ENCODE peak calls at places on chromosome 1, in eight cellular contexts. H is ovary, B is K562, J is right lobe of liver, D is IMR-90, X is breast epithelium, C is adrenal gland, A is body of pancreas. N is an unnamed sample.
A peak's percentile ranks its signal among the peaks of the same experiment; 100 is the strongest.

GRCh38 chr1:97911266-97912215 is 9.3 kb downstream of the DPYD start:
- DNase-seq in A (no peak), C (no peak), B (no peak), J (no peak), D (no peak), X (no peak), H (no peak), N (no peak)

GRCh38 chr1:112722601-112723510 is 7.7 kb upstream of the PPM1J start:
- DNase-seq in J (no peak), D (peak; percentile 77), A (no peak), H (peak; percentile 62), C (no peak), X (no peak), B (no peak), N (no peak)

GRCh38 chr1:36773827-36774541 is 260.3 kb downstream of the GRIK3 start:
- DNase-seq in B (no peak), J (no peak), C (no peak), A (no peak), H (no peak), D (no peak), X (no peak), N (no peak)

GRCh38 chr1:177246710-177247588 is 76.2 kb downstream of the BRINP2 start:
- DNase-seq in A (no peak), J (no peak), B (no peak), H (no peak), C (no peak), D (no peak), X (no peak), N (no peak)

GRCh38 chr1:118136511-118136937 is 48.5 kb downstream of the SPAG17 start:
- DNase-seq in J (no peak), A (no peak), H (no peak), X (no peak), B (no peak), C (no peak), D (peak; percentile 90), N (no peak)

GRCh38 chr1:93829061-93829460 is 49.9 kb downstream of the DNTTIP2 start:
- DNase-seq in C (no peak), J (no peak), X (no peak), D (no peak), H (no peak), A (no peak), B (no peak), N (no peak)

GRCh38 chr1:55384589-55385136 is 169.5 kb upstream of the USP24 start:
- DNase-seq in H (no peak), C (no peak), B (no peak), X (no peak), A (no peak), J (no peak), D (no peak), N (no peak)

GRCh38 chr1:16162163-16162822 is 6.4 kb upstream of the EPHA2 start:
- DNase-seq in X (no peak), C (no peak), B (peak; percentile 96), D (no peak), A (no peak), J (no peak), H (peak; percentile 21), N (no peak)

GRCh38 chr1:212587304-212588136 is 21.0 kb upstream of the ATF3 start:
- DNase-seq in C (no peak), H (no peak), B (no peak), X (no peak), D (peak; percentile 95), A (no peak), J (no peak), N (no peak)

GRCh38 chr1:212665241-212666115 is 34.2 kb downstream of the BATF3 start:
- DNase-seq in X (peak; percentile 37), D (peak; percentile 77), J (peak; percentile 88), B (peak; percentile 85), H (peak; percentile 47), C (peak; percentile 84), A (peak; percentile 79), N (peak; percentile 86)

GRCh38 chr1:89757532-89757931 is 63.3 kb upstream of the LRRC8D start:
- DNase-seq in D (peak; percentile 27), A (no peak), H (no peak), X (no peak), B (no peak), C (peak; percentile 38), J (no peak), N (peak; percentile 44)

GRCh38 chr1:204744102-204744501 is 58.6 kb upstream of the LRRN2 start:
- DNase-seq in X (no peak), B (no peak), H (no peak), A (no peak), C (no peak), J (no peak), D (no peak), N (no peak)

DNA sequence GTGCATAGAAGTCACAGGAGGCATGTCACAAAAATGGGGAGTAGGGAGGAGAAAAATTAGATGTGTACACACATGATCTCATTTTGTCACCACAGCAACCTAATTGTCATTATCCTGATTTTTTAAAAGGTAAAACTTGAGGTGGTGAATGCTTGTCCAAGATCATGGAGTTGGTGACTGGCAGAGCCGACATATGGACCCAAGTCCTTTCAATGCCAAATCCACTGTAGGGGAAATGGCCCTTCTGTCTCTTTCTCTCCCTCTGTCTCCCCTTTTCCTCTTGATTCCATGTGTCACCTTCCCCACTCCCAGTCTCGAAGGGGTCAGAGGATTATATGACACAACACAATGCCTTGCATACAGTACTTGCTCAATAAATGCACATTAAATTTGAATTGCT is 65.7 kb upstream of the JUN start:
- DNase-seq in A (no peak), C (no peak), B (no peak), X (no peak), H (no peak), D (no peak), J (no peak), N (no peak)
- TF ChIP-seq POLR2A in A (no peak), C (no peak), B (no peak), X (no peak), H (no peak), D (no peak), J (no peak), N (no peak)

GRCh38 chr1:160256396-160257046 is 5.8 kb downstream of the DCAF8 start:
- DNase-seq in J (no peak), X (no peak), H (no peak), C (no peak), B (no peak), A (no peak), D (peak; percentile 76), N (no peak)

GRCh38 chr1:160258177-160258798 is 4.1 kb downstream of the DCAF8 start:
- DNase-seq in B (no peak), C (no peak), X (no peak), J (no peak), A (no peak), H (no peak), D (no peak), N (no peak)

GRCh38 chr1:160260436-160261382 is 1.6 kb downstream of the DCAF8 start:
- DNase-seq in J (no peak), X (no peak), H (no peak), C (no peak), B (no peak), A (no peak), D (peak; percentile 89), N (no peak)

GRCh38 chr1:160255761-160256300 is 6.5 kb downstream of the DCAF8 start:
- DNase-seq in J (no peak), D (no peak), C (no peak), X (no peak), A (no peak), H (no peak), B (no peak), N (no peak)

GRCh38 chr1:160257411-160258015 is 4.8 kb downstream of the DCAF8 start:
- DNase-seq in J (no peak), A (no peak), X (no peak), D (no peak), H (no peak), B (no peak), C (no peak), N (no peak)
- H3K4me1 ChIP-seq in J (peaks cover 5% of the 10 kb centered on the region), A (peaks cover 52% of the 10 kb centered on the region), X (peaks cover 18% of the 10 kb centered on the region), D (peaks cover 2% of the 10 kb centered on the region), H (peaks cover 5% of the 10 kb centered on the region), B (no peaks in the 10 kb centered on the region), C (peaks cover 52% of the 10 kb centered on the region), N (peaks cover 52% of the 10 kb centered on the region)

GRCh38 chr1:1194723-1195122 is 11.7 kb downstream of the TNFRSF18 start:
- DNase-seq in A (no peak), B (no peak), C (no peak), J (no peak), H (no peak), X (no peak), D (peak; percentile 8), N (no peak)
- TF ChIP-seq CTCF in A (no peak), B (no peak), C (no peak), J (no peak), H (no peak), X (no peak), D (no peak), N (no peak)

GRCh38 chr1:9428601-9429368 is 110.5 kb upstream of the SLC25A33 start:
- DNase-seq in D (peak; percentile 99), H (peak; percentile 99), X (peak; percentile 100), B (peak; percentile 98), J (peak; percentile 98), A (peak; percentile 100), C (peak; percentile 99), N (peak; percentile 98)
- TF ChIP-seq POLR2A in D (peak; percentile 63), H (peak; percentile 58), X (peak; percentile 71), B (peak; percentile 84), J (peak; percentile 74), A (no peak), C (no peak), N (no peak)

DNA sequence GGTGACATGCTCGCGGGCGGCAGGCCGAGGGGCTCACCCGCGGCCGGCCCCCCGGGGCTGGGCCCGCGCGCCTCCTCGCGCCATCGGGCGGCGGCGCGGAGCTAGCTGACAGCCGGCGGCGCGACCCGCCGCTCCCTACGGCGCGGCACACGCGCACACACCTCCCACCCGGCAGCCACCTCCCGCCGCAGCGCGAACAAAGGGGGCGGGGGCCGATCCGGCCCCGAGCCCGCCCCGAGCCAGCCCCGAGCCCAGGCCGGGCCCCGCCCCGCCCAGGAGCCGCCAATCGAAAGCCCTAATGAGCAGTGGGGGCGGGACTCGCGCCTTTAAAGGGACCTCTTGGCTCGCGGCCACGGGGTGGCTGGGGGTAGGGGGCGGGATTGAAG is at the start of gene KIF21B:
- DNase-seq in C (peak; percentile 56), D (no peak), B (peak; percentile 99), X (peak; percentile 56), J (peak; percentile 89), A (peak; percentile 82), H (peak; percentile 70), N (peak; percentile 83)
- H3K4me1 ChIP-seq in C (peaks cover 37% of the 10 kb centered on the region), D (peaks cover 5% of the 10 kb centered on the region), B (peaks cover 52% of the 10 kb centered on the region), X (no peaks in the 10 kb centered on the region), J (peaks cover 2% of the 10 kb centered on the region), A (peaks cover 37% of the 10 kb centered on the region), H (peaks cover 5% of the 10 kb centered on the region), N (peaks cover 38% of the 10 kb centered on the region)

GRCh38 chr1:86146566-86146965 is 10.0 kb downstream of the COL24A1 start:
- DNase-seq in C (no peak), D (no peak), X (no peak), J (no peak), A (no peak), H (no peak), B (no peak), N (no peak)
- TF ChIP-seq CTCF in C (no peak), D (no peak), X (no peak), J (no peak), A (no peak), H (no peak), B (no peak), N (no peak)

N was measured in heart left ventricle.